ENCODE peak calls at places on chromosomes 12 and 14, in eight cellular contexts. E is keratinocyte; B is astrocyte; Y is effector memory CD4-positive, alpha-beta T cell; R is PC-9; S is lung; T is cardiac muscle cell; F is left ventricle myocardium inferior. I is an unnamed sample.

GRCh38 chr12:51270847-51271518 is 768 bp upstream of the SMAGP start:
- DNase-seq in E (peak; percentile 58), S (no peak), F (no peak), R (peak; percentile 95), T (peak; percentile 68), B (peak; percentile 87), Y (no peak), I (peak; percentile 8)

GRCh38 chr14:101031721-101032120 is 128.2 kb upstream of the RTL1 start:
- DNase-seq in T (no peak), Y (no peak), B (no peak), F (peak; percentile 2), R (no peak), E (no peak), S (no peak), I (no peak)

GRCh38 chr14:67186789-67187188 is 2.5 kb upstream of the GARIN2 start:
- DNase-seq in B (no peak), R (peak; percentile 38), T (no peak), E (no peak), S (no peak), F (no peak), Y (no peak), I (no peak)

GRCh38 chr12:94267907-94268575 is 119.7 kb downstream of the PLXNC1 start:
- DNase-seq in E (no peak), S (no peak), F (no peak), B (no peak), R (no peak), T (no peak), Y (no peak), I (no peak)

GRCh38 chr14:105486333-105486973 is at the start of gene CRIP1:
- DNase-seq in R (no peak), F (peak; percentile 42), B (no peak), Y (no peak), S (no peak), E (no peak), T (no peak), I (no peak)

GRCh38 chr14:89618309-89618708 is 201.3 kb upstream of the FOXN3 start:
- DNase-seq in E (no peak), B (no peak), T (no peak), Y (no peak), F (no peak), S (no peak), R (no peak), I (no peak)

GRCh38 chr12:130031571-130032189 is 127.9 kb upstream of the TMEM132D start:
- DNase-seq in E (peak; percentile 45), Y (no peak), S (peak; percentile 43), R (peak; percentile 37), F (peak; percentile 29), B (no peak), T (peak; percentile 6), I (peak; percentile 46)

GRCh38 chr12:97386133-97386581 is 76.4 kb upstream of the RMST start:
- DNase-seq in E (no peak), Y (no peak), S (no peak), T (no peak), R (no peak), B (peak; percentile 71), F (no peak), I (peak; percentile 56)

GRCh38 chr12:76588881-76589565 is 29.5 kb upstream of the OSBPL8 start:
- DNase-seq in R (no peak), S (no peak), B (peak; percentile 79), Y (no peak), T (peak; percentile 93), E (no peak), F (no peak), I (peak; percentile 5)

GRCh38 chr14:99098199-99098598 is 173.8 kb downstream of the BCL11B start:
- DNase-seq in T (no peak), Y (no peak), S (no peak), E (no peak), R (no peak), B (no peak), F (no peak), I (no peak)

GRCh38 chr14:90641111-90642010 is 174.9 kb downstream of the TTC7B start:
- DNase-seq in B (no peak), S (no peak), E (no peak), R (no peak), T (no peak), Y (no peak), F (no peak), I (no peak)

GRCh38 chr12:50224026-50224692 is 57.0 kb upstream of the CERS5 start:
- DNase-seq in S (peak; percentile 55), F (no peak), T (no peak), R (peak; percentile 94), B (peak; percentile 71), E (no peak), Y (peak; percentile 8), I (peak; percentile 75)

GRCh38 chr14:91237219-91237618 is 7.3 kb downstream of the GPR68 start:
- DNase-seq in Y (no peak), E (no peak), T (peak; percentile 53), B (peak; percentile 94), R (no peak), F (no peak), S (no peak), I (no peak)

GRCh38 chr12:98698603-98699463 is 53.7 kb downstream of the APAF1 start:
- DNase-seq in F (peak; percentile 41), S (peak; percentile 44), B (peak; percentile 40), E (no peak), T (peak; percentile 78), Y (no peak), R (peak; percentile 41), I (peak; percentile 24)

GRCh38 chr12:52521581-52522266 is 1.5 kb upstream of the KRT5 start:
- DNase-seq in S (peak; percentile 22), E (peak; percentile 94), F (no peak), B (peak; percentile 39), R (peak; percentile 97), T (peak; percentile 52), Y (no peak), I (peak; percentile 24)

GRCh38 chr14:44112774-44113460 is 394.2 kb downstream of the FSCB start:
- DNase-seq in S (no peak), Y (no peak), B (no peak), E (no peak), R (no peak), T (peak; percentile 55), F (no peak), I (no peak)

GRCh38 chr14:72715215-72715909 is 178.5 kb downstream of the DPF3 start:
- DNase-seq in Y (no peak), S (no peak), T (peak; percentile 11), E (no peak), F (peak; percentile 63), R (no peak), B (no peak), I (peak; percentile 78)

GRCh38 chr12:64600164-64600561 is 10.1 kb upstream of the RASSF3 start:
- DNase-seq in F (no peak), B (no peak), T (no peak), E (no peak), Y (no peak), R (no peak), S (no peak), I (no peak)

GRCh38 chr14:35404496-35405303 is at the start of gene NFKBIA:
- DNase-seq in T (peak; percentile 93), S (peak; percentile 93), E (no peak), F (peak; percentile 94), Y (peak; percentile 92), R (peak; percentile 72), B (peak; percentile 69), I (peak; percentile 84)

GRCh38 chr12:25332143-25332542 is 81.4 kb upstream of the KRAS start:
- DNase-seq in T (no peak), Y (no peak), F (no peak), B (no peak), R (no peak), E (no peak), S (no peak), I (no peak)

GRCh38 chr14:52325126-52325525 is 11.0 kb downstream of the PTGER2 start:
- DNase-seq in T (no peak), R (no peak), E (no peak), B (peak; percentile 39), S (no peak), F (no peak), Y (no peak), I (peak; percentile 25)

GRCh38 chr12:47017041-47017713 is 62.2 kb upstream of the PCED1B start:
- DNase-seq in F (no peak), Y (no peak), S (no peak), E (no peak), B (no peak), R (no peak), T (no peak), I (no peak)

DNA sequence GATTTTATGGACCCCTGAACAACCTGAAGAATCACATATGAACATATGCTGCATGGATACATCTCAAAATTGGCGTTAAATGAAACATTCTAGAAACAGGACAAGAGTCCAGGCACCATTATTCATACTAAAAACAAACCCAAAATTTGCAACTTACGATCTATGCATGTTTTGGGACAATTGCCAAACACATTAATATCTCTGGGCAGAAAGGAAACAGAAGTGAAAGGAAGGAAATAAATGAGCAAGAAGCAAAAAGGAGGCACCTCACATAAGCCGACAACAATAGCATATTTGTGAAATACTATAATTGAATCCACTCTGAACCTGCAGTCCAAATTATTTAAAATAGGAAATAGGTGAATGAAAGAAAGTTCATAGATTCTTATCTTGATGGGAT is 1505.3 kb downstream of the AACS start:
- DNase-seq in E (no peak), T (no peak), R (no peak), F (no peak), Y (no peak), S (no peak), B (no peak), I (no peak)
- H3K9me3 ChIP-seq in E (no peaks in the 10 kb centered on the region), T (no peaks in the 10 kb centered on the region), R (no peaks in the 10 kb centered on the region), F (no peaks in the 10 kb centered on the region), Y (no peaks in the 10 kb centered on the region), S (peaks cover 3% of the 10 kb centered on the region), B (peaks cover 3% of the 10 kb centered on the region), I (no peaks in the 10 kb centered on the region)

GRCh38 chr12:41709012-41709411 is 435.7 kb downstream of the GXYLT1 start:
- DNase-seq in R (no peak), T (no peak), E (no peak), B (no peak), Y (no peak), S (no peak), F (no peak), I (no peak)
- H3K4me3 ChIP-seq in R (no peak overlapping the region), T (no peak overlapping the region), E (no peak overlapping the region), B (no peak overlapping the region), Y (no peak overlapping the region), S (no peak overlapping the region), F (no peak overlapping the region), I (no peak overlapping the region)

DNA sequence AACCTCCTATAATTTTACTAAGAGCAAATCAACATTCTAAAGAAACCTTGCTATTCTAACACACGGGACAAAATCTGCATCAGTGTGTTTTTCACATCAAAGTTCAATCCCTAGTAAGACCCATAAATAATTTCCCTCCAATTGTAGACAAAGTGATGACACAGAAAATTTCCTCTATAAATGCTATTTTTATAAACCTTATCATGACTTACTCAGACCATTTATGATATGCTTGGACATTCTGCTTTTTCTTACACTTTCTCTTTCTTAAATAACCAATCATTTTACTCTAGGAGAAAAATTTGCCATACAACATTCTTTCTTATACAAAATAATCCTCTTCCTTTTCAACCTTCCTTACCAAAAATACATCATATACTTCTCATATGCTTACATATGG is 67.0 kb downstream of the SDR9C7 start:
- DNase-seq in Y (no peak), E (no peak), F (no peak), B (no peak), R (no peak), S (no peak), T (no peak), I (no peak)
- H3K9me3 ChIP-seq in Y (peaks cover 21% of the 10 kb centered on the region), E (peaks cover 10% of the 10 kb centered on the region), F (peaks cover 54% of the 10 kb centered on the region), B (peaks cover 6% of the 10 kb centered on the region), R (peaks cover 20% of the 10 kb centered on the region), S (peaks cover 29% of the 10 kb centered on the region), T (no peaks in the 10 kb centered on the region), I (peaks cover 61% of the 10 kb centered on the region)

GRCh38 chr14:106848330-106849121 is 1322.1 kb downstream of the TMEM121 start:
- DNase-seq in B (no peak), T (no peak), R (peak; percentile 67), F (no peak), S (no peak), E (no peak), Y (no peak), I (peak; percentile 33)
- H3K4me3 ChIP-seq in B (no peak overlapping the region), T (no peak overlapping the region), R (no peak overlapping the region), F (no peak overlapping the region), S (no peak overlapping the region), E (no peak overlapping the region), Y (no peak overlapping the region), I (no peak overlapping the region)

I was measured in MG63.